ENCODE peak calls at places on chromosomes 5 and 9, in ten cellular contexts. R is activated CD4-positive, alpha-beta T cell treated with anti-CD3 and anti-CD28 coated beads for 48 hours; B is psoas muscle; G is AG04450; F is Peyer's patch; H is stimulated activated CD4-positive, alpha-beta T cell treated with anti-CD3 and anti-CD28 coated beads, TNF-alpha, amount 100 ng/mL, for 1 hour; O is EL; W is heart right ventricle; I is putamen; J is PC-9. M is an unnamed sample.

GRCh38 chr5:139748505-139748826 is 47.1 kb upstream of the PSD2 start:
- DNase-seq in R (no peak), B (no peak), G (no peak), F (peak), H (no peak), O (no peak), W (no peak), I (no peak), J (no peak), M (no peak)

GRCh38 chr9:15304620-15305019 is 2.4 kb downstream of the TTC39B start:
- DNase-seq in R (no peak), B (no peak), G (no peak), F (no peak), H (no peak), O (no peak), W (no peak), I (no peak), J (no peak), M (no peak)

GRCh38 chr5:116076496-116076895 is 8.3 kb upstream of the COMMD10 start:
- DNase-seq in R (peak), B (no peak), G (no peak), F (no peak), H (no peak), O (no peak), W (no peak), I (no peak), J (no peak), M (no peak)

GRCh38 chr5:55063220-55063863 is 39.1 kb upstream of the GZMA start:
- DNase-seq in R (no peak), B (no peak), G (no peak), F (no peak), H (no peak), O (peak), W (no peak), I (no peak), J (no peak), M (no peak)

GRCh38 chr5:58751222-58751621 is 168.3 kb downstream of the RAB3C start:
- DNase-seq in R (peak), B (no peak), G (no peak), F (no peak), H (no peak), O (peak), W (no peak), I (no peak), J (no peak), M (no peak)

GRCh38 chr9:129487658-129488483 is 133.0 kb downstream of the C9orf50 start:
- DNase-seq in R (peak), B (peak), G (no peak), F (peak), H (peak), O (peak), W (peak), I (peak), J (no peak), M (no peak)

GRCh38 chr5:150122158-150122510 is 33.5 kb downstream of the PDGFRB start:
- DNase-seq in R (peak), B (no peak), G (no peak), F (peak), H (no peak), O (peak), W (no peak), I (no peak), J (peak), M (no peak)

GRCh38 chr5:59236448-59236847 is 653.6 kb downstream of the RAB3C start:
- DNase-seq in R (no peak), B (peak), G (no peak), F (no peak), H (no peak), O (no peak), W (no peak), I (no peak), J (no peak), M (no peak)

GRCh38 chr9:89844535-89844934 is 239.7 kb downstream of the GADD45G start:
- DNase-seq in R (no peak), B (no peak), G (no peak), F (no peak), H (no peak), O (no peak), W (no peak), I (no peak), J (no peak), M (peak)

GRCh38 chr5:122187426-122187825 is 58.1 kb downstream of the ZNF474 start:
- DNase-seq in R (no peak), B (no peak), G (no peak), F (no peak), H (no peak), O (no peak), W (no peak), I (no peak), J (no peak), M (no peak)

GRCh38 chr5:64599226-64599625 is 91.1 kb upstream of the SHISAL2B start:
- DNase-seq in R (no peak), B (no peak), G (no peak), F (no peak), H (no peak), O (no peak), W (no peak), I (peak), J (no peak), M (no peak)

GRCh38 chr5:147965712-147966111 is 59.4 kb upstream of the C5orf46 start:
- DNase-seq in R (no peak), B (no peak), G (no peak), F (no peak), H (no peak), O (no peak), W (no peak), I (no peak), J (no peak), M (no peak)

GRCh38 chr5:140557965-140558364 is 692 bp upstream of the SRA1 start:
- DNase-seq in R (no peak), B (no peak), G (no peak), F (no peak), H (no peak), O (no peak), W (no peak), I (no peak), J (no peak), M (no peak)

GRCh38 chr5:173907686-173908371 is 19.7 kb downstream of the CPEB4 start:
- DNase-seq in R (no peak), B (no peak), G (no peak), F (no peak), H (no peak), O (peak), W (no peak), I (no peak), J (no peak), M (no peak)

GRCh38 chr5:128163991-128164390 is 80.4 kb downstream of the SLC12A2 start:
- DNase-seq in R (no peak), B (no peak), G (peak), F (no peak), H (no peak), O (peak), W (no peak), I (no peak), J (no peak), M (no peak)

GRCh38 chr5:168132186-168132585 is 159.3 kb upstream of the WWC1 start:
- DNase-seq in R (no peak), B (no peak), G (no peak), F (no peak), H (no peak), O (peak), W (no peak), I (no peak), J (no peak), M (no peak)

GRCh38 chr9:125924351-125924750 is 177.2 kb downstream of the PBX3 start:
- DNase-seq in R (no peak), B (no peak), G (no peak), F (no peak), H (no peak), O (no peak), W (no peak), I (no peak), J (no peak), M (no peak)

GRCh38 chr9:14910178-14910805 is at the start of gene FREM1:
- DNase-seq in R (no peak), B (peak), G (no peak), F (peak), H (no peak), O (no peak), W (peak), I (no peak), J (peak), M (no peak)

GRCh38 chr5:130316971-130317421 is 412.7 kb downstream of the CHSY3 start:
- DNase-seq in R (no peak), B (no peak), G (no peak), F (no peak), H (no peak), O (no peak), W (no peak), I (no peak), J (no peak), M (no peak)

GRCh38 chr9:14846871-14847311 is 63.3 kb downstream of the FREM1 start:
- DNase-seq in R (peak), B (peak), G (no peak), F (peak), H (no peak), O (peak), W (peak), I (no peak), J (peak), M (no peak)

GRCh38 chr5:151825445-151825844 is 53.7 kb downstream of the G3BP1 start:
- DNase-seq in R (peak), B (peak), G (peak), F (no peak), H (no peak), O (peak), W (no peak), I (peak), J (peak), M (peak)

GRCh38 chr5:16051246-16051645 is 128.3 kb downstream of the MARCHF11 start:
- DNase-seq in R (no peak), B (no peak), G (no peak), F (no peak), H (no peak), O (peak), W (no peak), I (no peak), J (no peak), M (no peak)

GRCh38 chr5:178383301-178383918 is 150.8 kb upstream of the PHYKPL start:
- DNase-seq in R (no peak), B (no peak), G (no peak), F (peak), H (no peak), O (no peak), W (no peak), I (no peak), J (no peak), M (no peak)

GRCh38 chr5:175653763-175654162 is 4.1 kb upstream of the HRH2 start:
- DNase-seq in R (peak), B (no peak), G (no peak), F (no peak), H (no peak), O (no peak), W (no peak), I (no peak), J (no peak), M (no peak)

M was measured in NCI-H187.